ENCODE peak calls at places on chromosome 3, in four cellular contexts. O is activated CD8-positive, alpha-beta T cell treated with anti-CD3 and anti-CD28 coated beads for 36 hours; L is AG04450; H is activated CD4-positive, alpha-beta T cell treated with anti-CD3 and anti-CD28 coated beads, Interleukin-2, amount 10 ng/mL, durations not matched to agents 7 days and 5 days. X is an unnamed sample.

GRCh38 chr3:158456114-158456513 is 114.9 kb upstream of the MLF1 start:
- DNase-seq in O (no peak), L (peak), H (no peak), X (no peak)

GRCh38 chr3:174202561-174202960 is 656.6 kb upstream of the NAALADL2 start:
- DNase-seq in O (no peak), L (no peak), H (no peak), X (no peak)

GRCh38 chr3:140391041-140391440 is 286.8 kb upstream of the TRIM42 start:
- DNase-seq in O (no peak), L (no peak), H (no peak), X (no peak)

GRCh38 chr3:75001330-75001729 is 386.9 kb upstream of the CNTN3 start:
- DNase-seq in O (no peak), L (no peak), H (no peak), X (no peak)

GRCh38 chr3:174202146-174202545 is 657.0 kb upstream of the NAALADL2 start:
- DNase-seq in O (no peak), L (no peak), H (no peak), X (no peak)

GRCh38 chr3:85377115-85377514 is 418.3 kb downstream of the CADM2 start:
- DNase-seq in O (no peak), L (no peak), H (no peak), X (no peak)

GRCh38 chr3:18062289-18063025 is 320.0 kb upstream of the TBC1D5 start:
- DNase-seq in O (no peak), L (no peak), H (no peak), X (no peak)

GRCh38 chr3:102410616-102411015 is 24.2 kb upstream of the ZPLD1 start:
- DNase-seq in O (no peak), L (no peak), H (no peak), X (no peak)

X was measured in brain pericyte.